ENCODE peak calls at places on chromosomes 11 and 22, in nine cellular contexts. C is K562, B is right lobe of liver, I is body of pancreas, J is A549, Z is HepG2, L is HCT116, T is upper lobe of left lung, N is IMR-90. G is an unnamed sample. For H3K9me3, the result is how much of the 10 kb centered on the place peaks cover.

GRCh38 chr11:114258696-114259095 is 37.5 kb upstream of the NNMT start:
- ATAC-seq in N (no peak), Z (no peak), I (no peak), J (no peak), C (no peak), B (no peak), T (peak), L (no peak), G (no peak)

GRCh38 chr22:45578524-45579147 is 76.0 kb downstream of the FBLN1 start:
- ATAC-seq in N (no peak), B (no peak), C (no peak), I (no peak), J (no peak), Z (no peak), T (no peak), L (no peak), G (no peak)

GRCh38 chr11:128628686-128629085 is 41.3 kb upstream of the ETS1 start:
- ATAC-seq in B (no peak), N (no peak), J (no peak), Z (no peak), I (no peak), C (no peak), L (no peak), T (no peak), G (no peak)

GRCh38 chr11:79415411-79415810 is 25.4 kb downstream of the TENM4 start:
- ATAC-seq in C (no peak), N (no peak), T (no peak), L (no peak), Z (no peak), J (no peak), I (no peak), B (no peak), G (no peak)

GRCh38 chr11:68750197-68750987 is 928 bp downstream of the TESMIN start:
- ATAC-seq in L (no peak), J (no peak), C (no peak), I (no peak), T (peak), Z (no peak), B (no peak), N (no peak), G (no peak)

GRCh38 chr11:92225206-92225562 is 566 bp downstream of the FAT3 start:
- ATAC-seq in B (no peak), C (no peak), N (no peak), I (peak), T (no peak), J (peak), L (no peak), Z (peak), G (peak)

GRCh38 chr11:93512965-93513667 is 30.1 kb downstream of the SMCO4 start:
- ATAC-seq in T (no peak), Z (no peak), I (no peak), C (no peak), N (no peak), B (peak), L (no peak), J (no peak), G (no peak)

GRCh38 chr22:37999640-38000272 is 15.4 kb upstream of the SOX10 start:
- ATAC-seq in C (peak), B (no peak), L (peak), J (peak), N (peak), I (peak), T (no peak), Z (no peak), G (peak)

GRCh38 chr11:19803506-19803998 is 90.9 kb downstream of the NAV2 start:
- ATAC-seq in L (no peak), I (peak), J (no peak), B (peak), N (no peak), C (no peak), T (peak), Z (no peak), G (no peak)

GRCh38 chr11:77647906-77648305 is 10.3 kb upstream of the CLNS1A start:
- ATAC-seq in I (no peak), C (no peak), J (no peak), N (peak), B (no peak), T (no peak), Z (no peak), L (no peak), G (no peak)

GRCh38 chr11:104772806-104773241 is 125.4 kb downstream of the CASP12 start:
- ATAC-seq in L (no peak), C (no peak), I (no peak), N (peak), Z (no peak), B (no peak), T (peak), J (peak), G (peak)

GRCh38 chr11:66363187-66363601 is 8.4 kb downstream of the SLC29A2 start:
- ATAC-seq in T (peak), B (no peak), C (no peak), N (no peak), Z (no peak), I (no peak), J (no peak), L (no peak), G (peak)

GRCh38 chr11:61526229-61526628 is 17.7 kb downstream of the LRRC10B start:
- ATAC-seq in L (no peak), I (no peak), N (no peak), C (no peak), Z (no peak), J (no peak), T (no peak), B (no peak), G (no peak)

GRCh38 chr22:28906312-28906711 is 22.9 kb downstream of the ZNRF3 start:
- ATAC-seq in I (no peak), Z (no peak), L (no peak), J (no peak), C (no peak), N (no peak), T (no peak), B (no peak), G (no peak)

GRCh38 chr11:80346660-80347059 is 905.8 kb upstream of the TENM4 start:
- ATAC-seq in C (no peak), J (no peak), N (no peak), T (no peak), I (no peak), B (peak), L (no peak), Z (no peak), G (no peak)

GRCh38 chr11:85718126-85718943 is 32.3 kb upstream of the CCDC89 start:
- ATAC-seq in J (peak), Z (no peak), T (peak), B (no peak), C (no peak), L (no peak), I (no peak), N (peak), G (no peak)

GRCh38 chr11:129610125-129610524 is 205.5 kb upstream of the TMEM45B start:
- ATAC-seq in Z (no peak), J (no peak), I (no peak), N (no peak), C (no peak), B (no peak), T (no peak), L (no peak), G (no peak)

GRCh38 chr11:132960273-132960672 is 572.0 kb downstream of the OPCML start:
- ATAC-seq in N (no peak), T (no peak), Z (no peak), J (no peak), L (no peak), C (no peak), I (no peak), B (no peak), G (no peak)

GRCh38 chr22:45069925-45070324 is 60.1 kb upstream of the PHF21B start:
- ATAC-seq in L (peak), J (no peak), C (no peak), B (no peak), N (no peak), Z (no peak), T (no peak), I (no peak), G (no peak)

GRCh38 chr11:116281173-116282160 is 491.3 kb downstream of the BUD13 start:
- ATAC-seq in I (no peak), N (no peak), J (no peak), C (peak), T (no peak), B (no peak), L (no peak), Z (no peak), G (no peak)

GRCh38 chr11:116278076-116278475 is 494.7 kb downstream of the BUD13 start:
- ATAC-seq in Z (no peak), I (no peak), C (no peak), T (no peak), L (no peak), J (no peak), B (no peak), N (no peak), G (no peak)

GRCh38 chr11:116275634-116276033 is 497.2 kb downstream of the BUD13 start:
- ATAC-seq in N (no peak), L (no peak), J (peak), C (no peak), Z (peak), T (no peak), B (no peak), I (no peak), G (no peak)

GRCh38 chr11:116272181-116272789 is 500.5 kb downstream of the BUD13 start:
- ATAC-seq in T (no peak), C (no peak), B (no peak), I (no peak), L (no peak), J (no peak), N (no peak), Z (no peak), G (no peak)

GRCh38 chr11:116276051-116277044 is 496.4 kb downstream of the BUD13 start:
- ATAC-seq in L (peak), T (peak), I (peak), Z (peak), J (peak), N (peak), C (peak), B (peak), G (peak)
- H3K27ac ChIP-seq in L (no peak), T (no peak), I (no peak), Z (no peak), J (no peak), N (no peak), C (no peak), B (no peak), G (no peak)

DNA sequence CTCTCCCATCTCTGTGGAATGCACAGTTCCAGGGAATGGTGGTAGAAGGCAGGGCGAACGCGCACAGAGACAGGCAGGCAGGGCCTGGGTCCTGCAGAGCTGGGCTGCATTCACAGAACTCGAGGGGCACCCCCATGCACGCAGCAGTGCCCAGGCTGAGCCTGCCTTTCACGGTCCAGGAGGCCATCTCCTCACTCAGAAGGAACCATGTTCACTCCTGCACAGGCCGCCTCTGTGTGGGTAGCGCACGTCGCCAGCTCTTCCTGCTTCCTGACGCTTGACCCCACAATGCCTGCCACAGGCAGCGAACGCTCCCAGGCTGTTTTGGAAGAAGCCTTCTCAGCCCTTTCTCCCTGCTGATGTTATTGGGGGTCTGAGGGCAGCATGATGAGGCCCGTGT is 98.8 kb upstream of the BID start:
- ATAC-seq in L (no peak), T (no peak), B (no peak), N (no peak), C (no peak), Z (no peak), I (no peak), J (no peak), G (no peak)
- H3K9me3 ChIP-seq in L (under half), T (under half), B (under half), N (under half), C (under half), Z (under half), I (under half), J (under half), G (under half)

GRCh38 chr11:74474316-74474715 is 7.0 kb upstream of the KCNE3 start:
- ATAC-seq in J (no peak), Z (no peak), B (no peak), T (no peak), I (no peak), N (no peak), L (no peak), C (no peak), G (peak)

GRCh38 chr11:74473382-74474201 is 6.2 kb upstream of the KCNE3 start:
- ATAC-seq in C (no peak), N (no peak), J (no peak), T (peak), Z (no peak), B (peak), L (no peak), I (no peak), G (no peak)

GRCh38 chr11:74479340-74480123 is 12.2 kb upstream of the KCNE3 start:
- ATAC-seq in L (no peak), I (no peak), N (no peak), T (no peak), Z (no peak), J (no peak), C (peak), B (no peak), G (no peak)

GRCh38 chr11:74480683-74481417 is 12.7 kb downstream of the LIPT2 start:
- ATAC-seq in T (no peak), C (peak), Z (no peak), J (no peak), L (no peak), N (no peak), B (no peak), I (no peak), G (no peak)

DNA sequence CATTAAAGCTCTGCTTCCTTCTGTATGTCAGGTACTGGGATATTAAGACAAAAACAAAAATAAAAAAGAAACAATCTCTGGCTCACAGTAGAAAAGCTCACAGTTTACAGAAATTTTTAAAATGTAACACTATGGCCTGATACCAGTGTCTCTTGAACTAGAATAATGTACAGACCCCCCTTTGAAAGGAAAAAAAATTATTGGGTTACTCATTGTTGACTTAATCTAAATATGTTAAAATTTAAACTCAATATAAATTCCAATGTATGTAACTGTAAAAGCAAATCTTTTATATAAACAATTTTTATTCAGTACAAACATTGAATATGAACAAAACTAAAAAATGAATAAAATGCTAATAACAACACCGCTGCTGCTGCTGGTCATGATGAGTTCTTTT is 11.5 kb upstream of the KCNE3 start:
- ATAC-seq in C (no peak), J (no peak), Z (no peak), N (no peak), T (no peak), I (no peak), L (no peak), B (no peak), G (no peak)
- TF ChIP-seq POLR2A in C (no peak), J (no peak), Z (no peak), N (no peak), T (no peak), I (no peak), L (no peak), B (no peak), G (no peak)

GRCh38 chr11:38835986-38836385 is 2237.9 kb upstream of the RAG2 start:
- ATAC-seq in T (no peak), Z (no peak), N (no peak), I (no peak), J (no peak), B (no peak), C (no peak), L (no peak), G (no peak)

DNA sequence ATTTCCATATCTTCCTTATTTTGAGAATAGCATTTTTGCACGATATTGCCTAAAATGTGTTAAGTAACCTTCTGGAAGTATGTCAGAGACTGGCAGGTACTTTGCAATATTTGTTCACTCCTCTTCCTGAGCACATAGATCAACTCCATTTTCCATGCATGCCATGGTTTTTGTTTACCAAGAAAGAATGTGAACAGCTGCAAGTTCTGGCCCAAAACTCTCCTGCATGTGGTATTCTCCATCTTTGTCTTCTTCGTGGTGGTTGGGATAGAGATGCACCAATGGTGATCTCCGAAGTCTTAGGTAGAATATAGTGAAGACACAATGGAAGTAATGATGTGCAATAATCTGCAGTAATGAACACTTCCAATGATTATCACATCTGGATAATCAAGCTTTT is 2241.0 kb upstream of the RAG2 start:
- ATAC-seq in L (no peak), C (no peak), T (no peak), N (no peak), B (no peak), Z (no peak), J (no peak), I (no peak), G (no peak)
- H3K27ac ChIP-seq in L (no peak), C (no peak), T (no peak), N (no peak), B (no peak), Z (no peak), J (no peak), I (no peak), G (no peak)

DNA sequence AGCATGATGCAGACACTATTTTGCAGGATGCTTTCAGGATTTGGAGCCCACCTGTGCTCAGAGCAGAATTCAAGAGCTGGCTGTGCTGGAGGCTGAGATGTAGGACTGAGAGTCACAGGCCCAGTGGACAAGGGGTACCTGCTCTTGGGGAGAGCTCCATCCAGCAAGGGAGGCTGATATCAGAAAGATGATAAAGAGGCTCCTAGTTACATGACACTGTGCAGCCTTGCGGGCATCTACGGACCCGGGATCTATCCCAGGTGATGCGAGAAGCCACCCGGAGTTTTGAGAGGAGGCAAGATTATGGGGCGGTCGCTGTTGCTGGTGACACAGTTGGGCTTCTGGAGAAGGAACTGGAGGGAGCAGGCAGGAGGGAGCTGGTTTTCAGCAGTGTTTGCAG is 579.0 kb downstream of the TBC1D22A start:
- ATAC-seq in T (no peak), L (no peak), C (no peak), I (no peak), J (no peak), Z (no peak), N (no peak), B (no peak), G (no peak)
- H3K9me3 ChIP-seq in T (under half), L (under half), C (under half), I (under half), J (under half), Z (under half), N (under half), B (under half), G (under half)

GRCh38 chr11:122023614-122024250 is 92.3 kb downstream of the BLID start:
- ATAC-seq in L (no peak), Z (no peak), B (no peak), T (peak), C (no peak), I (no peak), J (no peak), N (no peak), G (no peak)
- TF ChIP-seq POLR2A in L (no peak), Z (no peak), B (no peak), T (no peak), C (no peak), I (no peak), J (no peak), N (no peak), G (no peak)

GRCh38 chr22:26901228-26901816 is 243.9 kb downstream of the MIAT start:
- ATAC-seq in L (no peak), J (no peak), T (no peak), I (no peak), Z (no peak), C (no peak), B (no peak), N (no peak), G (no peak)
- H3K27ac ChIP-seq in L (no peak), J (no peak), T (no peak), I (no peak), Z (no peak), C (no peak), B (no peak), N (no peak), G (no peak)

DNA sequence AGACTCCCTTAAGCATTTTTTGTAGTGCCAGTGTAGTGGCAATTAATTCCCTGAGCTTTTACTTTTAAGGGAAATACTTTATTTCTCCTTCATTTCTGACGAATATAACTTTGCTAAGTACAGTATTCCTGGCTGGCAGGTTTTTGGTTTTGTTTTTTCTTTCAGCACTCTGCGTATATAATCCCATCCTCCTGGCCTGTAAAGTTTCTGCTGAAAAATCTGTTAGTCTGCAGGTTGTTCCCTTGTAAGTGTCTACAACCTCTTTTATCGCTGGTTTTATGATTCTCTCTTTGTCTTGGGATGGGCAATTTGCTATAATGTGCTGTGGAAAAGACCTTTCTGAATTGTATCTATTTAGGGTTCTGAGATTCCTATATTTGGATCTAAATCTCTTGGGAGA is 56.0 kb downstream of the KCNQ1OT1 start:
- ATAC-seq in J (no peak), T (no peak), B (no peak), N (no peak), C (no peak), Z (no peak), L (no peak), I (no peak), G (no peak)
- H3K9me3 ChIP-seq in J (half or more), T (half or more), B (under half), N (half or more), C (under half), Z (half or more), L (under half), I (half or more), G (half or more)

G was measured in gastroesophageal sphincter.